ENCODE peak calls at places on chromosomes 2 and 18, in nine cellular contexts. S is fibroblast of lung; D is adrenal gland; L is spleen; Z is heart right ventricle; F is neuronal stem cell; B is AG04450; A is CD8-positive, alpha-beta T cell; N is colonic mucosa. R is an unnamed sample. For H3K27me3, the result is how much of the 10 kb centered on the place peaks cover.

GRCh38 chr2:134460583-134460998 is 206.7 kb downstream of the MGAT5 start:
- DNase-seq in B (peak), D (peak), S (peak), N (peak), L (peak), A (peak), F (peak), Z (peak), R (no peak)

GRCh38 chr18:76875390-76876330 is 53.3 kb downstream of the ZNF236 start:
- DNase-seq in D (peak), A (no peak), L (no peak), S (peak), N (peak), Z (no peak), B (no peak), F (peak), R (no peak)

GRCh38 chr2:555164-555922 is 121.9 kb downstream of the TMEM18 start:
- DNase-seq in D (no peak), S (no peak), L (no peak), Z (no peak), N (no peak), B (no peak), A (no peak), F (no peak), R (no peak)

GRCh38 chr2:153939124-153939796 is 67.5 kb downstream of the GALNT13 start:
- DNase-seq in B (no peak), D (no peak), N (no peak), S (no peak), A (no peak), F (no peak), Z (no peak), L (no peak), R (no peak)

GRCh38 chr18:74861154-74861553 is 263.5 kb downstream of the ZNF407 start:
- DNase-seq in L (no peak), B (peak), S (peak), F (no peak), N (no peak), Z (no peak), A (no peak), D (no peak), R (no peak)

GRCh38 chr2:154143105-154143504 is 271.4 kb downstream of the GALNT13 start:
- DNase-seq in B (no peak), Z (no peak), D (no peak), S (no peak), F (no peak), L (no peak), A (no peak), N (no peak), R (no peak)

GRCh38 chr18:51614033-51614432 is 416.6 kb upstream of the MEX3C start:
- DNase-seq in L (no peak), S (peak), B (no peak), D (peak), A (no peak), Z (no peak), N (no peak), F (no peak), R (no peak)

GRCh38 chr18:21264651-21265050 is 22.6 kb downstream of the GREB1L start:
- DNase-seq in D (no peak), S (peak), N (no peak), B (no peak), F (peak), A (no peak), L (no peak), Z (no peak), R (no peak)

GRCh38 chr2:206241767-206242166 is 32.7 kb upstream of the ZDBF2 start:
- DNase-seq in L (no peak), Z (no peak), D (no peak), N (no peak), F (no peak), B (no peak), A (no peak), S (no peak), R (no peak)

GRCh38 chr2:126669772-126670171 is 13.8 kb downstream of the GYPC start:
- DNase-seq in L (no peak), B (no peak), Z (no peak), N (no peak), F (no peak), S (no peak), D (no peak), A (no peak), R (no peak)

GRCh38 chr2:204072443-204073324 is 136.1 kb downstream of the ICOS start:
- DNase-seq in N (peak), A (peak), S (no peak), B (no peak), L (no peak), D (peak), Z (no peak), F (peak), R (no peak)

GRCh38 chr18:46892842-46893241 is 24.5 kb downstream of the PIAS2 start:
- DNase-seq in S (no peak), N (no peak), Z (no peak), F (no peak), B (no peak), D (no peak), A (no peak), L (no peak), R (no peak)

GRCh38 chr2:109335586-109336266 is 206.7 kb downstream of the SH3RF3 start:
- DNase-seq in F (no peak), Z (no peak), S (peak), D (no peak), L (no peak), A (no peak), N (no peak), B (no peak), R (peak)

GRCh38 chr18:21439453-21439852 is 161.1 kb downstream of the ESCO1 start:
- DNase-seq in L (no peak), N (no peak), S (peak), Z (no peak), D (no peak), F (no peak), A (no peak), B (peak), R (peak)

GRCh38 chr2:232473467-232473890 is 14.2 kb downstream of the ECEL1 start:
- DNase-seq in D (peak), F (no peak), L (no peak), S (peak), Z (no peak), A (no peak), N (no peak), B (no peak), R (no peak)

GRCh38 chr2:234278556-234279286 is 218.2 kb downstream of the ARL4C start:
- DNase-seq in N (no peak), A (peak), Z (no peak), B (no peak), D (no peak), S (no peak), F (no peak), L (no peak), R (no peak)

GRCh38 chr2:224059178-224059577 is 20.1 kb upstream of the SERPINE2 start:
- DNase-seq in S (no peak), B (no peak), Z (no peak), D (no peak), F (no peak), N (no peak), A (no peak), L (no peak), R (no peak)

GRCh38 chr18:57004366-57005121 is 142.3 kb upstream of the BOD1L2 start:
- DNase-seq in L (no peak), Z (no peak), D (no peak), A (no peak), S (peak), F (no peak), N (no peak), B (peak), R (peak)

GRCh38 chr18:9782073-9782857 is 74.2 kb downstream of the RAB31 start:
- DNase-seq in B (peak), N (no peak), S (peak), L (no peak), A (no peak), D (peak), Z (no peak), F (no peak), R (peak)

GRCh38 chr2:227939271-227940027 is 68.0 kb downstream of the DAW1 start:
- DNase-seq in B (no peak), N (no peak), S (peak), A (no peak), L (no peak), D (peak), Z (no peak), F (peak), R (no peak)

GRCh38 chr2:86788172-86788571 is 2.5 kb downstream of the CD8A start:
- DNase-seq in L (peak), F (no peak), S (no peak), A (no peak), Z (peak), B (no peak), D (peak), N (no peak), R (no peak)

GRCh38 chr2:86790828-86791561 is at the start of gene CD8A:
- DNase-seq in D (peak), S (peak), A (peak), L (peak), F (no peak), Z (no peak), N (no peak), B (no peak), R (no peak)

GRCh38 chr2:86790134-86790827 is 432 bp downstream of the CD8A start:
- DNase-seq in B (no peak), D (no peak), A (peak), F (no peak), S (no peak), L (peak), N (no peak), Z (no peak), R (no peak)

GRCh38 chr2:86788881-86789686 is 1.6 kb downstream of the CD8A start:
- DNase-seq in B (no peak), F (no peak), Z (peak), N (no peak), L (peak), D (peak), S (no peak), A (peak), R (no peak)

GRCh38 chr2:86789687-86790133 is 1.0 kb downstream of the CD8A start:
- DNase-seq in S (no peak), Z (no peak), L (no peak), B (no peak), D (no peak), A (no peak), F (no peak), N (no peak), R (no peak)
- H3K27me3 ChIP-seq in S (half or more), Z (half or more), L (half or more), B (half or more), D (under half), A (under half), F (half or more), N (half or more), R (half or more)

GRCh38 chr2:7626139-7626537 is 708.9 kb downstream of the RNF144A start:
- DNase-seq in D (no peak), L (no peak), B (no peak), N (no peak), Z (no peak), A (no peak), F (no peak), S (no peak), R (no peak)
- H3K4me3 ChIP-seq in D (no peak), L (no peak), B (no peak), N (no peak), Z (no peak), A (no peak), F (no peak), S (no peak), R (no peak)

GRCh38 chr2:29916571-29916970 is 4.8 kb downstream of the ALK start:
- DNase-seq in B (no peak), Z (no peak), N (no peak), A (no peak), S (no peak), D (no peak), F (no peak), L (no peak), R (no peak)

GRCh38 chr2:29921560-29921915 is at the start of gene ALK:
- DNase-seq in L (peak), Z (peak), B (peak), S (peak), A (peak), F (peak), D (peak), N (peak), R (peak)

GRCh38 chr2:29923110-29923721 is 1.8 kb upstream of the ALK start:
- DNase-seq in N (peak), B (peak), A (peak), L (no peak), Z (peak), F (peak), S (peak), D (peak), R (no peak)

GRCh38 chr2:29920631-29921559 is 491 bp downstream of the ALK start:
- DNase-seq in F (peak), L (no peak), S (peak), N (no peak), D (peak), B (no peak), A (no peak), Z (no peak), R (no peak)

GRCh38 chr2:29920130-29920577 is 1.2 kb downstream of the ALK start:
- DNase-seq in A (peak), D (peak), F (peak), N (peak), B (no peak), S (peak), L (peak), Z (peak), R (no peak)
- H3K27me3 ChIP-seq in A (under half), D (under half), F (under half), N (under half), B (under half), S (under half), L (half or more), Z (half or more), R (under half)

GRCh38 chr2:68195096-68195495 is 37.4 kb downstream of the PNO1 start:
- DNase-seq in Z (no peak), L (no peak), D (peak), F (no peak), A (no peak), N (no peak), S (no peak), B (no peak), R (no peak)
- H3K4me3 ChIP-seq in Z (no peak), L (no peak), D (no peak), F (no peak), A (no peak), N (no peak), S (no peak), B (no peak), R (no peak)

DNA sequence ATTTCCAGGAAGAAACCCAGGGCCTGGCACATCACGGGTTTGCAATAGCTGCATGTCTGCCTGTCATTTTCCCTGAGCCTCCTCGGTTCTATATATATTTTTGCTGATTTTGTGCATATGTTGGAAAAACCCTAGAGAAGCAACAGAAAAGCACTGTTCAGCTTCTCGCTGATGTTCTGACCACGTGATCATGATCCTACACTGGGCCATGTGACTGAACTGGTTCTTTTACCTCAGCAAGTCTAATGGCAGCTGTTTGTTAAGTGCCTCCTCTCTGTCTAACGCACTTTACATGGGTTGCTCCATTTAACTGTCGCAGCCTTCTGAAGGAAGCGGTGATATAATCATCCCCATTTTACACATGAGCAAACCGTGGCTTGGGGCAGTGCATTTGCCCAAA is 71.2 kb downstream of the CMPK2 start:
- DNase-seq in D (no peak), N (no peak), Z (no peak), F (no peak), L (no peak), B (no peak), A (no peak), S (no peak), R (no peak)
- H3K27me3 ChIP-seq in D (under half), N (under half), Z (under half), F (under half), L (under half), B (under half), A (under half), S (under half), R (under half)

DNA sequence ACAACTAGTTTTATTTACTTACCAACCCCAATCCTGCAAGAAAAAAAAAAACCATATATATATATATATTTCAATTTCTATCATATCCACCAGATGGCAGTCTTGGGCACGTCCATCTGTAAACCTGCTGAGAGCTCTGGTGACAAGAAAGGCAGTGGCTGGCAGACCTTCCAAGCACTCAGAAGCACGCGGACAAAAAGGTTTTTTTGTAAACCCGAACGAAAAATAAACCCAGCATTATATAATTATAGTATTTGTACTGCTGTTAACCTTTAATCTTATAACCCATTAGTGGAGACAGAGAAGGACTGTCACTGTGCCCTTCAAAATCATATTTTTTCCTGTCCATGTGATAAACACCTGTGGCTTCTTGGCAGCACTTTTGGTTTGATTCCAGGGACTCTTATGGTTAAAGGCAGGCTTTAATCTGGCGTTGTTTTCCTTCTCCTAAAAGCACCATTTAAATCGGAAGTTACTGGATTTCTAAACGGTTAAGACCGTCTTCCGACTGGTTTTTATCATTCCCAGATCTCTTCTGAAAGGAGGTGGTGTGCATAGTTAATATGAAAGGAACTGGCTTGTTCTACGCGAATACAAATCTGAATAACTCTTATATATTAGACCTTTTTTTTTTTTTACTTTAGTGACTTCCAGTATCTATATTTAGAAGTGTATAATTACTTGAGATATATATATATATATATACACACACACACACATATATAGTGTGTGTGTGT is 31.0 kb upstream of the SLC3A1 start:
- DNase-seq in B (peak), N (peak), Z (no peak), D (peak), L (no peak), A (peak), S (peak), F (peak), R (no peak)
- H3K4me3 ChIP-seq in B (no peak), N (no peak), Z (peak), D (no peak), L (peak), A (peak), S (peak), F (no peak), R (peak)

GRCh38 chr18:50582500-50582899 is 22.6 kb downstream of the MAPK4 start:
- DNase-seq in L (peak), Z (peak), A (no peak), F (no peak), N (no peak), D (no peak), S (no peak), B (no peak), R (no peak)
- H3K27me3 ChIP-seq in L (under half), Z (under half), A (under half), F (under half), N (under half), D (under half), S (under half), B (under half), R (under half)

DNA sequence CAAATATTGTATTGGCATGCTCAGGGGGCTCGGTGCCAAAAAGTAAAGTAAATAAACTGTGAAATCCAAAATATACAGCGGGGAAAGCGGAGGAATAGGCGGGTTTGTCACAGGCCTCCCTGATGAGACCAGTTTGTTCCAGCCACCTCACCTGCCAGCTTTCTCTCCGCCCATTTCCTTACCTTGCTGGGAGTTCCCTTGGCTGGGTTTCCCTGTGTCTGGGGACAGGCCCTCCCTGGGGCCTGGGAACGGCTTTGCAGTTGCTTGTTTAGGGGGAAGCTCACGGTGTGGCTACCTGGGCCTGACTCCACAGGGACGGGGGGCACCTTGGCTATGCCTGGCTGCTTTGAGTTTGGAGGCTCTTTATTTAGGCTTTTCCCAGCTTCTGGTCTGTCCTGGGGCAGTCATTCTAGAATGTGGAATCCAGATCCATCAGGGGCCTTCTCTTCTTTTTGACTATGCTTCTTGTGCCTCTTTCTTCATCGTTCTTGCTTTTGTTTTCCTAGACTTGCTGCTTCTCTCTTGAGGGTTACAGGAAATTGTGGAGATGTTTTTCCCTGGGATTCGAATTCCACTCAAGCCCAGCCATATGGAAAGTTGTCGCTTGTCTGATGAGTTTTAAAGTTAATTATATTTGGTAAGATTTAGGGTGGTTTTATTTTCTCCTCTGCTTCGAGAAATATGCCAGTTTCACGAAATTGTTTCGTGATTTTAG is 2.3 kb downstream of the GLI2 start:
- DNase-seq in A (no peak), L (peak), N (peak), Z (no peak), S (no peak), F (no peak), B (no peak), D (no peak), R (no peak)
- H3K4me3 ChIP-seq in A (no peak), L (peak), N (no peak), Z (peak), S (peak), F (peak), B (peak), D (no peak), R (peak)

GRCh38 chr2:176641436-176641835 is 372.2 kb downstream of the MTX2 start:
- DNase-seq in N (no peak), F (no peak), D (no peak), Z (no peak), A (no peak), L (no peak), S (no peak), B (no peak), R (no peak)
- H3K27me3 ChIP-seq in N (under half), F (half or more), D (under half), Z (half or more), A (under half), L (under half), S (under half), B (under half), R (under half)

GRCh38 chr2:72859831-72860262 is 27.4 kb upstream of the SPR start:
- DNase-seq in S (peak), B (peak), F (peak), D (peak), L (no peak), Z (no peak), A (peak), N (peak), R (no peak)

GRCh38 chr2:72862239-72862988 is 24.8 kb upstream of the SPR start:
- DNase-seq in S (peak), N (peak), F (peak), L (peak), D (peak), A (peak), Z (peak), B (peak), R (no peak)

GRCh38 chr2:72864500-72864899 is 22.7 kb upstream of the SPR start:
- DNase-seq in A (no peak), B (no peak), D (no peak), S (peak), L (no peak), F (no peak), N (no peak), Z (no peak), R (no peak)

GRCh38 chr2:72863046-72863445 is 24.2 kb upstream of the SPR start:
- DNase-seq in F (no peak), L (no peak), A (no peak), S (no peak), B (no peak), D (no peak), Z (no peak), N (no peak), R (no peak)
- H3K4me3 ChIP-seq in F (no peak), L (peak), A (no peak), S (no peak), B (no peak), D (no peak), Z (peak), N (no peak), R (no peak)